ENCODE peak calls at places on chromosomes 3 and 15, in six cellular contexts. One of them, this sample, is unnamed.

GRCh38 chr3:115725800-115726199 is 102.5 kb downstream of the GAP43 start:
- DNase-seq in occipital lobe: no peak
- DNase-seq in HuH-7: no peak
- DNase-seq in C1 segment of cervical spinal cord: no peak
- DNase-seq in NCI-H1930: no peak
- DNase-seq in T-helper 1 cell: no peak
- DNase-seq in this sample: no peak

GRCh38 chr15:90869601-90870353 is 1.4 kb downstream of the FURIN start:
- DNase-seq in T-helper 1 cell: peak; percentile 80
- DNase-seq in NCI-H1930: no peak
- DNase-seq in occipital lobe: peak; percentile 40
- DNase-seq in C1 segment of cervical spinal cord: no peak
- DNase-seq in HuH-7: no peak
- DNase-seq in this sample: peak; percentile 93

GRCh38 chr3:165640031-165640430 is 197.2 kb downstream of the BCHE start:
- DNase-seq in NCI-H1930: no peak
- DNase-seq in T-helper 1 cell: no peak
- DNase-seq in occipital lobe: no peak
- DNase-seq in HuH-7: no peak
- DNase-seq in C1 segment of cervical spinal cord: no peak
- DNase-seq in this sample: no peak

GRCh38 chr3:141368925-141369794 is 856 bp downstream of the ZBTB38 start:
- DNase-seq in occipital lobe: no peak
- DNase-seq in HuH-7: no peak
- DNase-seq in T-helper 1 cell: no peak
- DNase-seq in NCI-H1930: no peak
- DNase-seq in C1 segment of cervical spinal cord: no peak
- DNase-seq in this sample: no peak

GRCh38 chr3:54917862-54918261 is 10.0 kb downstream of the LRTM1 start:
- DNase-seq in occipital lobe: no peak
- DNase-seq in C1 segment of cervical spinal cord: no peak
- DNase-seq in HuH-7: no peak
- DNase-seq in NCI-H1930: no peak
- DNase-seq in T-helper 1 cell: no peak
- DNase-seq in this sample: no peak

GRCh38 chr3:62665627-62666433 is 209.4 kb downstream of the CADPS start:
- DNase-seq in C1 segment of cervical spinal cord: no peak
- DNase-seq in HuH-7: peak; percentile 24
- DNase-seq in NCI-H1930: peak; percentile 7
- DNase-seq in occipital lobe: peak; percentile 47
- DNase-seq in T-helper 1 cell: peak; percentile 22
- DNase-seq in this sample: peak; percentile 93

GRCh38 chr3:10357592-10358308 is 36.8 kb upstream of the SEC13 start:
- DNase-seq in NCI-H1930: no peak
- DNase-seq in HuH-7: no peak
- DNase-seq in occipital lobe: no peak
- DNase-seq in T-helper 1 cell: no peak
- DNase-seq in C1 segment of cervical spinal cord: no peak
- DNase-seq in this sample: no peak

GRCh38 chr3:115550285-115550741 is 73.0 kb upstream of the GAP43 start:
- DNase-seq in occipital lobe: no peak
- DNase-seq in HuH-7: peak; percentile 13
- DNase-seq in NCI-H1930: no peak
- DNase-seq in T-helper 1 cell: no peak
- DNase-seq in C1 segment of cervical spinal cord: no peak
- DNase-seq in this sample: no peak

GRCh38 chr15:52658955-52659354 is 20.2 kb downstream of the ATOSA start:
- DNase-seq in occipital lobe: no peak
- DNase-seq in C1 segment of cervical spinal cord: no peak
- DNase-seq in T-helper 1 cell: peak; percentile 74
- DNase-seq in HuH-7: no peak
- DNase-seq in NCI-H1930: no peak
- DNase-seq in this sample: no peak

GRCh38 chr3:150765949-150766720 is 3.2 kb upstream of the SIAH2 start:
- DNase-seq in occipital lobe: no peak
- DNase-seq in C1 segment of cervical spinal cord: no peak
- DNase-seq in NCI-H1930: no peak
- DNase-seq in T-helper 1 cell: peak; percentile 53
- DNase-seq in HuH-7: no peak
- DNase-seq in this sample: no peak

GRCh38 chr3:127547761-127548605 is 42.5 kb downstream of the TPRA1 start:
- DNase-seq in C1 segment of cervical spinal cord: no peak
- DNase-seq in T-helper 1 cell: peak; percentile 46
- DNase-seq in occipital lobe: peak; percentile 30
- DNase-seq in HuH-7: peak; percentile 92
- DNase-seq in NCI-H1930: peak; percentile 40
- DNase-seq in this sample: peak; percentile 93

GRCh38 chr15:97645758-97646157 is 314.7 kb upstream of the ARRDC4 start:
- DNase-seq in occipital lobe: no peak
- DNase-seq in C1 segment of cervical spinal cord: no peak
- DNase-seq in HuH-7: no peak
- DNase-seq in NCI-H1930: no peak
- DNase-seq in T-helper 1 cell: no peak
- DNase-seq in this sample: no peak

GRCh38 chr3:122911901-122912300 is 115.7 kb downstream of the SEMA5B start:
- DNase-seq in occipital lobe: no peak
- DNase-seq in NCI-H1930: no peak
- DNase-seq in C1 segment of cervical spinal cord: no peak
- DNase-seq in HuH-7: no peak
- DNase-seq in T-helper 1 cell: no peak
- DNase-seq in this sample: no peak

GRCh38 chr15:101807345-101807945 is 4.1 kb downstream of the OR4F6 start:
- DNase-seq in HuH-7: no peak
- DNase-seq in T-helper 1 cell: no peak
- DNase-seq in C1 segment of cervical spinal cord: no peak
- DNase-seq in NCI-H1930: no peak
- DNase-seq in occipital lobe: no peak
- DNase-seq in this sample: no peak

GRCh38 chr3:143529018-143529478 is 319.2 kb downstream of the SLC9A9 start:
- DNase-seq in occipital lobe: no peak
- DNase-seq in HuH-7: no peak
- DNase-seq in T-helper 1 cell: no peak
- DNase-seq in NCI-H1930: no peak
- DNase-seq in C1 segment of cervical spinal cord: no peak
- DNase-seq in this sample: no peak

GRCh38 chr15:79093352-79093935 is 2.9 kb upstream of the RASGRF1 start:
- DNase-seq in occipital lobe: no peak
- DNase-seq in NCI-H1930: no peak
- DNase-seq in T-helper 1 cell: no peak
- DNase-seq in C1 segment of cervical spinal cord: no peak
- DNase-seq in HuH-7: no peak
- DNase-seq in this sample: peak; percentile 43

GRCh38 chr3:16600771-16601538 is 4.3 kb downstream of the DAZL start:
- DNase-seq in C1 segment of cervical spinal cord: no peak
- DNase-seq in occipital lobe: peak; percentile 23
- DNase-seq in NCI-H1930: peak; percentile 31
- DNase-seq in T-helper 1 cell: peak; percentile 67
- DNase-seq in HuH-7: peak; percentile 75
- DNase-seq in this sample: peak; percentile 95

This sample was measured in lower leg skin.